ENCODE peak calls at places on chromosome 17, in six cellular contexts. A is thoracic aorta; C is ascending aorta; X is lung; G is testis; V is CD8-positive, alpha-beta T cell. H is an unnamed sample.

GRCh38 chr17:58680038-58680369 is 11.8 kb downstream of the TEX14 start:
- DNase-seq in V (no peak), X (no peak), A (no peak), C (no peak), G (no peak), H (no peak)

GRCh38 chr17:32929288-32929574 is 1.3 kb downstream of the TMEM98 start:
- DNase-seq in V (no peak), X (no peak), C (no peak), A (no peak), G (peak; percentile 30), H (no peak)

GRCh38 chr17:3722716-3723115 is 987 bp upstream of the HASPIN start:
- DNase-seq in V (no peak), C (no peak), X (no peak), A (no peak), G (no peak), H (no peak)

GRCh38 chr17:67281053-67281452 is 36.1 kb upstream of the HELZ start:
- DNase-seq in X (no peak), V (no peak), A (no peak), G (no peak), C (no peak), H (no peak)

GRCh38 chr17:67365762-67366192 is 600 bp downstream of the PSMD12 start:
- DNase-seq in C (no peak), X (no peak), A (no peak), G (no peak), V (no peak), H (no peak)

GRCh38 chr17:42881768-42882565 is 18.6 kb upstream of the G6PC1 start:
- DNase-seq in X (peak; percentile 59), G (no peak), A (no peak), C (no peak), V (no peak), H (no peak)

GRCh38 chr17:60390223-60390622 is 1.7 kb downstream of the USP32 start:
- DNase-seq in G (no peak), V (no peak), X (peak; percentile 38), A (no peak), C (no peak), H (no peak)

GRCh38 chr17:59521465-59522126 is 43.8 kb upstream of the DHX40 start:
- DNase-seq in V (peak; percentile 35), C (peak; percentile 72), A (no peak), G (peak; percentile 82), X (peak; percentile 51), H (no peak)

GRCh38 chr17:21199311-21199710 is 14.7 kb downstream of the TMEM11 start:
- DNase-seq in C (no peak), V (no peak), A (no peak), X (no peak), G (no peak), H (no peak)

GRCh38 chr17:38958326-38958725 is 8.9 kb downstream of the FBXO47 start:
- DNase-seq in G (no peak), C (no peak), X (no peak), V (no peak), A (no peak), H (no peak)

GRCh38 chr17:66727634-66728570 is 107.0 kb upstream of the CACNG5 start:
- DNase-seq in X (peak; percentile 62), G (peak; percentile 81), A (no peak), V (no peak), C (no peak), H (no peak)

GRCh38 chr17:40327244-40327666 is 18.3 kb downstream of the RARA start:
- DNase-seq in X (no peak), A (no peak), G (no peak), V (no peak), C (no peak), H (no peak)

GRCh38 chr17:234163-235047 is 53.0 kb upstream of the DOC2B start:
- DNase-seq in V (no peak), A (no peak), C (peak; percentile 60), X (no peak), G (no peak), H (no peak)

GRCh38 chr17:77320046-77320445 is 179.3 kb downstream of the SEC14L1 start:
- DNase-seq in C (no peak), G (no peak), A (no peak), V (no peak), X (no peak), H (no peak)

DNA sequence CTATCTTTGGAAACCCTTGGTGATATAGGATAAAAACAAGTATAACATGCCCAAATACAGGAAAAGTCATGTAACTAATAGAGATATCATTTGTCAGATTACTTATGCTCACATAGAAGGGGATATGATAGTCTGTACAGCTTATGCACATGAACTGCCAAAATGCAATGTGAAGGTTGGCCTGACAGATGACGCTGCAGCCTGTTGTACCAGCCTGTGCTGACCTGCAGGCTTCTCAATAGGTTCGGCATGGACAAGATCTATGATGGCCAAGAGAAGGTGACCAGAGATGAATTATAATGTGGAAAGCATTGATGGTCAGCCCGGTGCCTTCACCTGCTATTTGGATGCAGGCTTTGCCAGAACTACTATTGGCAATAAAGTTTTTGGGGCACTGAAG is 12.7 kb downstream of the WFIKKN2 start:
- DNase-seq in A (no peak), V (no peak), C (no peak), X (no peak), G (no peak), H (no peak)
- TF ChIP-seq CTCF in A (no peak), V (no peak), C (no peak), X (no peak), G (no peak), H (no peak)

GRCh38 chr17:64653985-64654355 is 8.1 kb downstream of the SMURF2 start:
- DNase-seq in V (no peak), G (no peak), X (no peak), C (no peak), A (no peak), H (no peak)

GRCh38 chr17:64655704-64656103 is 6.4 kb downstream of the SMURF2 start:
- DNase-seq in G (no peak), C (no peak), V (no peak), X (no peak), A (no peak), H (no peak)

GRCh38 chr17:64658931-64659330 is 3.2 kb downstream of the SMURF2 start:
- DNase-seq in X (no peak), A (no peak), V (no peak), G (no peak), C (no peak), H (no peak)

GRCh38 chr17:64661731-64661980 is 451 bp downstream of the SMURF2 start:
- DNase-seq in G (peak; percentile 65), C (no peak), X (peak; percentile 45), A (no peak), V (no peak), H (peak; percentile 86)

DNA sequence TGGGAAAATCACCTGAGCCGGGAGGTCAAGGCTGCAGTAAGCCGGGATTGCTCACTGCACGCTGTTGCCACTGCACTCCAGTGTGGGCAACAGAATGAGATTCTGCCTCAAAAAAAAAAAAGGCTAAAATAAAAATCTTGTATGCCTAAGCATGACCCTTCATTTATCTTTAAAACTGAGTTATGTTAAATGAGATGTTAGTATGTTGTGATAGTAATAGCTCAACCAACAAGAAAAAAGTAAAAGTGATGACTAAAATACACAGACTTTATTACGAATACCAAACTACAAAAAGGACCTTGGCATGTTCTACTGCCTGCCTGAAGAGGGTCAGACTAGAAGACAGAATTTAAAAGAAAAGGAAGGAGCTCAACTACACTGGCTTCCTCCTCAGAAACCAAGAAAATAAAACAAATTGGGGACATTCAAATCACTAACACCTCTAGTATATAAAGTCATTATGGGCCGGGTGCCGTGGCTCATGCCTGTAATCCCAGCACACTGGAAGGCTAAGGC is 4.4 kb downstream of the SMURF2 start:
- DNase-seq in C (no peak), A (no peak), X (no peak), G (no peak), V (no peak), H (no peak)
- H3K4me3 ChIP-seq in C (no peak overlapping the region), A (no peak overlapping the region), X (no peak overlapping the region), G (no peak overlapping the region), V (no peak overlapping the region), H (no peak overlapping the region)

GRCh38 chr17:82247175-82247823 is 18.5 kb downstream of the SLC16A3 start:
- DNase-seq in X (no peak), C (no peak), A (no peak), V (no peak), G (no peak), H (no peak)
- H3K36me3 ChIP-seq in X (peaks cover 29% of the 10 kb centered on the region), C (peaks cover 97% of the 10 kb centered on the region), A (peaks cover 73% of the 10 kb centered on the region), V (peaks cover 92% of the 10 kb centered on the region), G (no peaks in the 10 kb centered on the region), H (peaks cover 83% of the 10 kb centered on the region)

GRCh38 chr17:63496177-63496576 is 19.3 kb downstream of the ACE start:
- DNase-seq in X (no peak), A (no peak), C (no peak), V (no peak), G (no peak), H (no peak)
- TF ChIP-seq CTCF in X (no peak), A (no peak), C (no peak), V (no peak), G (no peak), H (no peak)

GRCh38 chr17:16947470-16947869 is 24.4 kb downstream of the TNFRSF13B start:
- DNase-seq in V (no peak), X (no peak), C (no peak), A (no peak), G (no peak), H (no peak)

GRCh38 chr17:16948587-16949376 is 23.1 kb downstream of the TNFRSF13B start:
- DNase-seq in A (no peak), C (no peak), V (no peak), X (no peak), G (peak; percentile 5), H (no peak)

GRCh38 chr17:16953347-16953746 is 18.6 kb downstream of the TNFRSF13B start:
- DNase-seq in A (no peak), X (no peak), G (no peak), C (no peak), V (no peak), H (no peak)

GRCh38 chr17:16952401-16952800 is 19.5 kb downstream of the TNFRSF13B start:
- DNase-seq in G (peak; percentile 7), X (no peak), A (no peak), V (no peak), C (no peak), H (no peak)

DNA sequence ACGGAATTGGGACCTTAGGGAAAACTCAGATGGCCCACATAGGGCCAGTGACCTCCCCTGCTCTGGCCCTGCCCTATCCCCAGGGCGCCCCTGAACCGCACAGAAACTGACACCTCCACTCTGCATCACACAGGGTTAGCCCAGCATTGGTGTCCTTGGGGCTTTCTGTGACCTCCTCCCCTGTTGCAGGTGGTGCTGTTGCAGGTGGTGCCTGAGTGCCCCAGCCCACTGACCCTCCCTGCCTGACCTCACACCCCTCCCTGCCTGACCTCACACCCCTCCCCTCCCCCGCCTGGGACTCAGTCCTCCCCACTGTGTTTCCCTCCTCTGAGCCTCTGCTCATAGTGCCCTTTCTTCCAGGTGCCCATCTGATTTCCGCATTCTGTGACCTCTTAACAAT is 21.4 kb downstream of the TNFRSF13B start:
- DNase-seq in A (no peak), C (no peak), V (no peak), G (peak; percentile 3), X (no peak), H (no peak)
- H3K4me3 ChIP-seq in A (no peak overlapping the region), C (no peak overlapping the region), V (no peak overlapping the region), G (no peak overlapping the region), X (no peak overlapping the region), H (no peak overlapping the region)

GRCh38 chr17:73508931-73509605 is 135.2 kb downstream of the SDK2 start:
- DNase-seq in V (no peak), A (no peak), X (no peak), G (no peak), C (no peak), H (no peak)
- H3K36me3 ChIP-seq in V (no peaks in the 10 kb centered on the region), A (no peaks in the 10 kb centered on the region), X (no peaks in the 10 kb centered on the region), G (no peaks in the 10 kb centered on the region), C (no peaks in the 10 kb centered on the region), H (no peaks in the 10 kb centered on the region)